ENCODE peak calls at places on chromosomes 2 and 18, in nine cellular contexts. One of them, this sample, is unnamed.
A peak's percentile ranks its signal among the peaks of the same experiment; 100 is the strongest.

GRCh38 chr2:234764378-234764777 is 187.4 kb upstream of the SH3BP4 start:
- DNase-seq in NCI-H1436: no peak
- DNase-seq in EL: no peak
- DNase-seq in pancreas: no peak
- DNase-seq in ELR: no peak
- DNase-seq in Panc1: no peak
- DNase-seq in CD4-positive, CD25-positive, alpha-beta regulatory T cell: no peak
- DNase-seq in activated naive CD4-positive, alpha-beta T cell: no peak
- DNase-seq in NB4: no peak
- DNase-seq in this sample: no peak

GRCh38 chr2:127818794-127819425 is 7.9 kb upstream of the WDR33 start:
- DNase-seq in EL: no peak
- DNase-seq in pancreas: no peak
- DNase-seq in activated naive CD4-positive, alpha-beta T cell: no peak
- DNase-seq in Panc1: no peak
- DNase-seq in NCI-H1436: no peak
- DNase-seq in CD4-positive, CD25-positive, alpha-beta regulatory T cell: no peak
- DNase-seq in ELR: no peak
- DNase-seq in NB4: no peak
- DNase-seq in this sample: no peak

GRCh38 chr2:98036349-98037000 is 40.7 kb upstream of the TMEM131 start:
- DNase-seq in EL: no peak
- DNase-seq in NCI-H1436: no peak
- DNase-seq in ELR: no peak
- DNase-seq in pancreas: no peak
- DNase-seq in Panc1: no peak
- DNase-seq in NB4: no peak
- DNase-seq in CD4-positive, CD25-positive, alpha-beta regulatory T cell: no peak
- DNase-seq in activated naive CD4-positive, alpha-beta T cell: no peak
- DNase-seq in this sample: no peak

GRCh38 chr2:26738481-26738880 is 25.6 kb upstream of the SLC35F6 start:
- DNase-seq in NB4: no peak
- DNase-seq in EL: no peak
- DNase-seq in NCI-H1436: no peak
- DNase-seq in CD4-positive, CD25-positive, alpha-beta regulatory T cell: no peak
- DNase-seq in pancreas: no peak
- DNase-seq in Panc1: no peak
- DNase-seq in ELR: no peak
- DNase-seq in activated naive CD4-positive, alpha-beta T cell: no peak
- DNase-seq in this sample: no peak

GRCh38 chr2:134836986-134837385 is 1.4 kb upstream of the ACMSD start:
- DNase-seq in activated naive CD4-positive, alpha-beta T cell: no peak
- DNase-seq in Panc1: no peak
- DNase-seq in pancreas: no peak
- DNase-seq in CD4-positive, CD25-positive, alpha-beta regulatory T cell: no peak
- DNase-seq in EL: peak; percentile 90
- DNase-seq in NCI-H1436: no peak
- DNase-seq in ELR: peak; percentile 93
- DNase-seq in NB4: no peak
- DNase-seq in this sample: peak; percentile 94

GRCh38 chr2:104982111-104982510 is 55.8 kb upstream of the MRPS9 start:
- DNase-seq in ELR: no peak
- DNase-seq in NB4: no peak
- DNase-seq in CD4-positive, CD25-positive, alpha-beta regulatory T cell: no peak
- DNase-seq in activated naive CD4-positive, alpha-beta T cell: no peak
- DNase-seq in pancreas: no peak
- DNase-seq in Panc1: no peak
- DNase-seq in EL: no peak
- DNase-seq in NCI-H1436: no peak
- DNase-seq in this sample: no peak

GRCh38 chr18:56458770-56459450 is 179.5 kb downstream of the TXNL1 start:
- DNase-seq in ELR: no peak
- DNase-seq in NB4: no peak
- DNase-seq in CD4-positive, CD25-positive, alpha-beta regulatory T cell: no peak
- DNase-seq in pancreas: no peak
- DNase-seq in EL: no peak
- DNase-seq in NCI-H1436: no peak
- DNase-seq in Panc1: no peak
- DNase-seq in activated naive CD4-positive, alpha-beta T cell: no peak
- DNase-seq in this sample: no peak

GRCh38 chr2:29920130-29920577 is 1.2 kb downstream of the ALK start:
- DNase-seq in activated naive CD4-positive, alpha-beta T cell: peak; percentile 1
- DNase-seq in ELR: peak; percentile 17
- DNase-seq in NCI-H1436: no peak
- DNase-seq in EL: peak; percentile 30
- DNase-seq in Panc1: no peak
- DNase-seq in NB4: peak; percentile 33
- DNase-seq in CD4-positive, CD25-positive, alpha-beta regulatory T cell: peak; percentile 35
- DNase-seq in pancreas: peak; percentile 79
- DNase-seq in this sample: peak; percentile 32

GRCh38 chr2:101883860-101884259 is 107.9 kb upstream of the IL1R2 start:
- DNase-seq in Panc1: no peak
- DNase-seq in ELR: peak; percentile 75
- DNase-seq in NCI-H1436: no peak
- DNase-seq in EL: peak; percentile 60
- DNase-seq in activated naive CD4-positive, alpha-beta T cell: no peak
- DNase-seq in pancreas: peak; percentile 28
- DNase-seq in CD4-positive, CD25-positive, alpha-beta regulatory T cell: peak; percentile 69
- DNase-seq in NB4: peak; percentile 76
- DNase-seq in this sample: peak; percentile 57

GRCh38 chr18:78790960-78791359 is 188.7 kb upstream of the SALL3 start:
- DNase-seq in CD4-positive, CD25-positive, alpha-beta regulatory T cell: no peak
- DNase-seq in activated naive CD4-positive, alpha-beta T cell: no peak
- DNase-seq in ELR: no peak
- DNase-seq in EL: no peak
- DNase-seq in pancreas: no peak
- DNase-seq in Panc1: no peak
- DNase-seq in NB4: no peak
- DNase-seq in NCI-H1436: no peak
- DNase-seq in this sample: no peak

GRCh38 chr2:72043985-72044384 is 103.7 kb downstream of the CYP26B1 start:
- DNase-seq in CD4-positive, CD25-positive, alpha-beta regulatory T cell: no peak
- DNase-seq in Panc1: no peak
- DNase-seq in NCI-H1436: no peak
- DNase-seq in pancreas: no peak
- DNase-seq in NB4: no peak
- DNase-seq in ELR: no peak
- DNase-seq in EL: no peak
- DNase-seq in activated naive CD4-positive, alpha-beta T cell: no peak
- DNase-seq in this sample: no peak

GRCh38 chr2:144086965-144087364 is 433.0 kb downstream of the ZEB2 start:
- DNase-seq in CD4-positive, CD25-positive, alpha-beta regulatory T cell: no peak
- DNase-seq in activated naive CD4-positive, alpha-beta T cell: no peak
- DNase-seq in NCI-H1436: no peak
- DNase-seq in EL: peak; percentile 39
- DNase-seq in ELR: peak; percentile 78
- DNase-seq in NB4: peak; percentile 17
- DNase-seq in Panc1: no peak
- DNase-seq in pancreas: no peak
- DNase-seq in this sample: peak; percentile 45

GRCh38 chr18:5717241-5717640 is 173.4 kb upstream of the EPB41L3 start:
- DNase-seq in EL: no peak
- DNase-seq in activated naive CD4-positive, alpha-beta T cell: no peak
- DNase-seq in NB4: no peak
- DNase-seq in ELR: no peak
- DNase-seq in NCI-H1436: no peak
- DNase-seq in Panc1: no peak
- DNase-seq in pancreas: no peak
- DNase-seq in CD4-positive, CD25-positive, alpha-beta regulatory T cell: no peak
- DNase-seq in this sample: no peak

GRCh38 chr18:35083174-35083712 is 42.0 kb downstream of the MAPRE2 start:
- DNase-seq in activated naive CD4-positive, alpha-beta T cell: no peak
- DNase-seq in pancreas: no peak
- DNase-seq in ELR: no peak
- DNase-seq in NCI-H1436: no peak
- DNase-seq in NB4: no peak
- DNase-seq in EL: no peak
- DNase-seq in Panc1: no peak
- DNase-seq in CD4-positive, CD25-positive, alpha-beta regulatory T cell: no peak
- DNase-seq in this sample: no peak

GRCh38 chr2:220499281-220499680 is 871.9 kb downstream of the SLC4A3 start:
- DNase-seq in Panc1: no peak
- DNase-seq in NCI-H1436: no peak
- DNase-seq in EL: peak; percentile 86
- DNase-seq in ELR: peak; percentile 81
- DNase-seq in NB4: no peak
- DNase-seq in activated naive CD4-positive, alpha-beta T cell: no peak
- DNase-seq in CD4-positive, CD25-positive, alpha-beta regulatory T cell: no peak
- DNase-seq in pancreas: no peak
- DNase-seq in this sample: peak; percentile 45

GRCh38 chr2:128805237-128805636 is 486.6 kb upstream of the HS6ST1 start:
- DNase-seq in ELR: no peak
- DNase-seq in CD4-positive, CD25-positive, alpha-beta regulatory T cell: no peak
- DNase-seq in EL: no peak
- DNase-seq in pancreas: no peak
- DNase-seq in Panc1: no peak
- DNase-seq in NB4: no peak
- DNase-seq in activated naive CD4-positive, alpha-beta T cell: no peak
- DNase-seq in NCI-H1436: no peak
- DNase-seq in this sample: peak; percentile 85

GRCh38 chr2:69902213-69902922 is 8.6 kb downstream of the SNRNP27 start:
- DNase-seq in CD4-positive, CD25-positive, alpha-beta regulatory T cell: peak; percentile 46
- DNase-seq in Panc1: no peak
- DNase-seq in activated naive CD4-positive, alpha-beta T cell: peak; percentile 0
- DNase-seq in NB4: peak; percentile 85
- DNase-seq in NCI-H1436: no peak
- DNase-seq in ELR: no peak
- DNase-seq in EL: no peak
- DNase-seq in pancreas: no peak
- DNase-seq in this sample: no peak